ENCODE peak calls at places on chromosomes 11 and 22, in seven cellular contexts. T is AG04449, Y is Peyer's patch, X is mammary epithelial cell, S is brain microvascular endothelial cell, W is right lobe of liver, R is fibroblast of lung. B is an unnamed sample.

GRCh38 chr11:44690651-44691050 is 36.1 kb upstream of the TSPAN18 start:
- DNase-seq in T (no peak), Y (no peak), X (no peak), S (no peak), W (no peak), R (no peak), B (no peak)

GRCh38 chr11:10327254-10327653 is 22.4 kb downstream of the ADM start:
- DNase-seq in T (no peak), Y (no peak), X (no peak), S (peak), W (no peak), R (peak), B (peak)

GRCh38 chr11:61157743-61158142 is 3.5 kb downstream of the VPS37C start:
- DNase-seq in T (no peak), Y (no peak), X (no peak), S (no peak), W (no peak), R (no peak), B (no peak)

GRCh38 chr11:73308963-73309960 is 1.2 kb downstream of the ARHGEF17 start:
- DNase-seq in T (peak), Y (peak), X (peak), S (peak), W (peak), R (peak), B (peak)

GRCh38 chr22:24310969-24311368 is 40.3 kb downstream of the SPECC1L start:
- DNase-seq in T (no peak), Y (no peak), X (no peak), S (no peak), W (no peak), R (no peak), B (no peak)

GRCh38 chr11:57205046-57205671 is 23.4 kb downstream of the LRRC55 start:
- DNase-seq in T (peak), Y (no peak), X (peak), S (peak), W (no peak), R (peak), B (peak)

GRCh38 chr11:125457814-125458343 is 38.2 kb downstream of the FEZ1 start:
- DNase-seq in T (peak), Y (no peak), X (no peak), S (peak), W (no peak), R (peak), B (peak)

GRCh38 chr11:61679893-61680621 is at the start of gene DAGLA:
- DNase-seq in T (no peak), Y (peak), X (peak), S (no peak), W (peak), R (peak), B (peak)

GRCh38 chr22:27975381-27976013 is 56.4 kb upstream of the PITPNB start:
- DNase-seq in T (no peak), Y (no peak), X (no peak), S (no peak), W (no peak), R (no peak), B (no peak)

GRCh38 chr11:3230636-3231549 is 1.3 kb downstream of the MRGPRE start:
- DNase-seq in T (no peak), Y (no peak), X (no peak), S (no peak), W (no peak), R (no peak), B (no peak)

GRCh38 chr22:27686534-27686933 is 115.0 kb downstream of the MN1 start:
- DNase-seq in T (no peak), Y (no peak), X (no peak), S (peak), W (no peak), R (peak), B (peak)

GRCh38 chr22:39129746-39130145 is 22.7 kb downstream of the CBX7 start:
- DNase-seq in T (no peak), Y (no peak), X (no peak), S (no peak), W (no peak), R (no peak), B (no peak)

GRCh38 chr11:19552100-19552499 is 160.5 kb upstream of the NAV2 start:
- DNase-seq in T (no peak), Y (no peak), X (no peak), S (no peak), W (no peak), R (no peak), B (no peak)

GRCh38 chr11:30131535-30131934 is 99.3 kb upstream of the FSHB start:
- DNase-seq in T (no peak), Y (no peak), X (peak), S (peak), W (no peak), R (no peak), B (peak)

GRCh38 chr22:30045001-30045887 is 35.0 kb upstream of the HORMAD2 start:
- DNase-seq in T (no peak), Y (no peak), X (no peak), S (no peak), W (no peak), R (no peak), B (no peak)

GRCh38 chr11:74932797-74933196 is 16.1 kb downstream of the XRRA1 start:
- DNase-seq in T (no peak), Y (no peak), X (peak), S (peak), W (no peak), R (peak), B (peak)

GRCh38 chr11:65651589-65652510 is 10.9 kb downstream of the RELA start:
- DNase-seq in T (no peak), Y (peak), X (peak), S (no peak), W (no peak), R (peak), B (peak)

GRCh38 chr11:116499396-116500001 is 273.3 kb downstream of the BUD13 start:
- DNase-seq in T (no peak), Y (peak), X (peak), S (peak), W (peak), R (peak), B (peak)

GRCh38 chr22:50698546-50698945 is 25.9 kb downstream of the SHANK3 start:
- DNase-seq in T (no peak), Y (peak), X (no peak), S (no peak), W (peak), R (no peak), B (no peak)
- H3K4me3 ChIP-seq in T (no peak), Y (no peak), X (no peak), S (no peak), W (peak), R (no peak), B (no peak)

DNA sequence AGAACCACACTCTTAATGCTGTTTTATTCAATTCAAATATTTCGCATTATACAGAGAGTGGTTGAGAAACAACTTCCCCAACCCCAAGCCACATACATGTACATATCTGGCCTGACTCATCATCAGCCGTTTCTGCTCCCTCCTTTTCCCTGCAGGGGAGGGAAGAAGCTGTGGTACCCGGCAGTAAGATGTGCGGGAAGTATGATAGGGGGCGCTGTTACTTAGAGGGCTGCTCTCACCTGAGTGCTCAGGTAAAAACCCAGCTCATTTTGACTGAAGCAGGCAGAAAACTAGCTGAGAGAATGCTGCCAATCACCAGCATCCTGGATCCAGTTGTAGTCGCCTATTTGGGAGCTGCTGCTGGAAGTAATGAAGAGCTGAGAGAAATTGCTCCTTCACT is 85.6 kb downstream of the NELL1 start:
- DNase-seq in T (no peak), Y (no peak), X (peak), S (no peak), W (no peak), R (no peak), B (no peak)
- TF ChIP-seq CTCF in T (no peak), Y (no peak), X (no peak), S (no peak), W (no peak), R (no peak), B (no peak)

GRCh38 chr11:69462106-69463045 is 19.1 kb upstream of the LINC01488 start:
- DNase-seq in T (no peak), Y (no peak), X (no peak), S (no peak), W (peak), R (no peak), B (peak)
- H3K4me3 ChIP-seq in T (no peak), Y (no peak), X (no peak), S (no peak), W (no peak), R (no peak), B (no peak)

GRCh38 chr11:86688398-86689179 is 16.2 kb upstream of the ME3 start:
- DNase-seq in T (peak), Y (no peak), X (no peak), S (peak), W (no peak), R (peak), B (peak)
- TF ChIP-seq CTCF in T (no peak), Y (no peak), X (no peak), S (no peak), W (no peak), R (no peak), B (no peak)

GRCh38 chr11:12195773-12196172 is 85.4 kb downstream of the MICAL2 start:
- DNase-seq in T (no peak), Y (no peak), X (no peak), S (no peak), W (no peak), R (no peak), B (no peak)
- H3K4me3 ChIP-seq in T (no peak), Y (no peak), X (no peak), S (no peak), W (no peak), R (no peak), B (no peak)

DNA sequence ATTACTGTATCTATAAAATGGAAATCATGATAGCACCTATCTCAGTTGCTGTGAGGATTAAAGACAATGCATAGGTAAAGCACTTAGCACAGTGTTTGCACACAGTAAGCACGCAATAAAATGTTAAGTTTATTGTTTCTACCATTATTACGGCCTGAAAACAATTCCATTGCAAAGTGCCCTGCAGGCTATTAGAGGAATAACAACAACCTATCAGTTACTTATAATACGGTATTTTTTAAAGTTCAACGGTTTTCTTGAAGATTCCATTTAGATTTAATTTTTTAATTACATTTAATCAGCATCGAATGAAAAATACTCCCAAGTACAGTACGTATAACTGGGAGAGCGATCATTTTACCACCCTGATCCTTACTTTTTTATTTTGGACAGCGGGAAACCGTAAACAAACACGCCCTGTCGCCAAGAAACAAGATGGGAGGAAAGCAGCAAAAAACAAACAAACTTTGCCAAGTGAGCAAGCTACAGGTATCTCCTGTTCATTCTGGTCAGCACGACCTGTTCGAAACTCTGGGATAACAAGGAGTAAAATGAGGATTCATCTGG is 892 bp downstream of the SLC36A4 start:
- DNase-seq in T (no peak), Y (no peak), X (no peak), S (no peak), W (no peak), R (no peak), B (no peak)
- TF ChIP-seq CTCF in T (peak), Y (peak), X (peak), S (peak), W (peak), R (peak), B (peak)

GRCh38 chr11:131378931-131379330 is 8.5 kb downstream of the NTM start:
- DNase-seq in T (no peak), Y (no peak), X (no peak), S (no peak), W (no peak), R (no peak), B (no peak)

GRCh38 chr11:131375421-131375820 is 5.0 kb downstream of the NTM start:
- DNase-seq in T (no peak), Y (no peak), X (no peak), S (no peak), W (no peak), R (no peak), B (no peak)

GRCh38 chr11:131373756-131374155 is 3.3 kb downstream of the NTM start:
- DNase-seq in T (no peak), Y (no peak), X (no peak), S (no peak), W (no peak), R (no peak), B (no peak)

GRCh38 chr11:131373326-131373725 is 2.9 kb downstream of the NTM start:
- DNase-seq in T (no peak), Y (no peak), X (no peak), S (no peak), W (no peak), R (no peak), B (no peak)

GRCh38 chr11:131375936-131376335 is 5.5 kb downstream of the NTM start:
- DNase-seq in T (no peak), Y (no peak), X (no peak), S (no peak), W (no peak), R (no peak), B (no peak)
- H3K4me3 ChIP-seq in T (no peak), Y (no peak), X (no peak), S (no peak), W (no peak), R (no peak), B (no peak)

GRCh38 chr11:102317768-102318103 is 452 bp downstream of the BIRC3 start:
- DNase-seq in T (no peak), Y (no peak), X (no peak), S (no peak), W (no peak), R (no peak), B (no peak)
- TF ChIP-seq CTCF in T (no peak), Y (no peak), X (no peak), S (no peak), W (no peak), R (no peak), B (no peak)

B was measured in fibroblast of pulmonary artery.